ENCODE peak calls at places on chromosomes 3 and 15, in four cellular contexts. P, X, O and Y are unnamed samples.

GRCh38 chr15:89077750-89078149 is 10.5 kb upstream of the ABHD2 start:
- DNase-seq in P (no peak), X (no peak), O (no peak), Y (no peak)

GRCh38 chr15:30985081-30985531 is 6.3 kb downstream of the MTMR10 start:
- DNase-seq in P (peak), X (no peak), O (no peak), Y (no peak)

GRCh38 chr15:48250640-48251076 is 44.6 kb downstream of the SLC12A1 start:
- DNase-seq in P (peak), X (no peak), O (peak), Y (no peak)

GRCh38 chr3:32492684-32493436 is 9.8 kb downstream of the CMTM6 start:
- DNase-seq in P (no peak), X (no peak), O (no peak), Y (no peak)

GRCh38 chr3:112931737-112932521 is 43.0 kb downstream of the CD200R1 start:
- DNase-seq in P (no peak), X (no peak), O (no peak), Y (no peak)

GRCh38 chr3:127452321-127452821 is 138.2 kb downstream of the TPRA1 start:
- DNase-seq in P (no peak), X (no peak), O (no peak), Y (no peak)

GRCh38 chr15:31383150-31383549 is 56.5 kb downstream of the KLF13 start:
- DNase-seq in P (no peak), X (no peak), O (no peak), Y (no peak)

GRCh38 chr15:77528290-77528967 is 104.3 kb downstream of the LINGO1 start:
- DNase-seq in P (peak), X (no peak), O (no peak), Y (no peak)

GRCh38 chr15:68833734-68834334 is 13.1 kb upstream of the ANP32A start:
- DNase-seq in P (no peak), X (no peak), O (no peak), Y (no peak)

GRCh38 chr3:119630562-119631329 is 29.6 kb downstream of the POPDC2 start:
- DNase-seq in P (no peak), X (no peak), O (no peak), Y (no peak)

GRCh38 chr3:186260726-186261125 is 101.3 kb downstream of the DGKG start:
- DNase-seq in P (no peak), X (no peak), O (no peak), Y (no peak)

GRCh38 chr3:181629701-181630100 is 82.0 kb upstream of the SOX2 start:
- DNase-seq in P (no peak), X (no peak), O (no peak), Y (no peak)

GRCh38 chr3:16031434-16031833 is 143.0 kb upstream of the GALNT15 start:
- DNase-seq in P (no peak), X (no peak), O (no peak), Y (no peak)

GRCh38 chr3:170780955-170781354 is 89.0 kb downstream of the RPL22L1 start:
- DNase-seq in P (no peak), X (no peak), O (no peak), Y (no peak)

GRCh38 chr3:60101628-60102027 is 1051.8 kb upstream of the CFAP20DC start:
- DNase-seq in P (peak), X (no peak), O (no peak), Y (no peak)

GRCh38 chr3:63309780-63310179 is 31.7 kb downstream of the SYNPR start:
- DNase-seq in P (no peak), X (no peak), O (no peak), Y (no peak)

GRCh38 chr15:66923438-66923881 is 141.9 kb upstream of the SMAD3 start:
- DNase-seq in P (no peak), X (no peak), O (no peak), Y (no peak)

GRCh38 chr3:32487781-32488526 is 14.7 kb downstream of the CMTM6 start:
- DNase-seq in P (no peak), X (no peak), O (no peak), Y (no peak)

GRCh38 chr3:55486857-55487375 is at the start of gene WNT5A:
- DNase-seq in P (peak), X (no peak), O (no peak), Y (no peak)

GRCh38 chr3:45381168-45381852 is 7.1 kb upstream of the LARS2 start:
- DNase-seq in P (peak), X (no peak), O (no peak), Y (no peak)

GRCh38 chr15:77837649-77838025 is 204.9 kb upstream of the LINGO1 start:
- DNase-seq in P (no peak), X (no peak), O (no peak), Y (no peak)

GRCh38 chr15:51223771-51224229 is 114.6 kb downstream of the CYP19A1 start:
- DNase-seq in P (no peak), X (no peak), O (no peak), Y (no peak)

GRCh38 chr3:182738583-182739514 is 54.5 kb upstream of the ATP11B start:
- DNase-seq in P (no peak), X (no peak), O (no peak), Y (no peak)
- H3K27ac ChIP-seq in P (no peak), X (peak), O (no peak), Y (no peak)

GRCh38 chr3:124702950-124703349 is 27.3 kb upstream of the UMPS start:
- DNase-seq in P (no peak), X (no peak), O (no peak), Y (no peak)
- H3K4me3 ChIP-seq in P (no peak), X (no peak), O (no peak), Y (no peak)

DNA sequence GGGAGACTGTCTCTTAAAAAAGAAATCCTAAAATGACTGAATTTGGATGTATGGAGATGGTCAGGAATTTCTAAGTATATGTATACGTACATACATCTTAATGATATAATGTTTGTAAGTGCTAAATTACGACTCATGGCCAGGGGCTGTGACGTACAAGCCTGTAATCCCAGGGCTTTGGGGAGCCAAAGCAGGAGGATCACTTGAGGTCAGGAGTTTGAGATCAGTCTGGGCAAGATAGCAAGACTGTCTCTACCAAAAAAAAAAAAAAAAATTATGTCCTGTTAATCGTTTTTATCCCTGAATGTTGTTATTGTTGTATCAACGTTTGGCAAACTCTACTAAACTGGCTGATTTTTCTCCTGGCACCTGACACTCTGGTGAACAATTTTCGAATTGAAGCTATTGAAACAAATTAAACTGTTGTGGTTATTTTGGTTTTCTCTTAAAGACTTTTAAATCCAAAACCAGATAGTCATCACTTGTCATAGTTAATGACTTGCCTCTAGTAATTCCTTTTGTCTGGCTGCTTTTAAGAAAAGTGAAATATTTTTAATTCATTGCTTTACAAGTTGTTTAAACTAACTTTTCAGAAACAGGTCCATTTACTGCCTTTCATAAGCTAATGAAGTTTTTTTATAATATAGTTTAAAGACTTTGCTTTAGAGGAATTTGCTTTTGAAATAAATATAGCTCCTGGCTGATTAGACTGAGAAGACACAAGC is 7.0 kb downstream of the MORF4L1 start:
- DNase-seq in P (no peak), X (no peak), O (no peak), Y (no peak)
- H3K27ac ChIP-seq in P (no peak), X (no peak), O (no peak), Y (no peak)

GRCh38 chr3:190697901-190698300 is 164.6 kb downstream of the GMNC start:
- DNase-seq in P (no peak), X (no peak), O (no peak), Y (no peak)
- H3K4me3 ChIP-seq in P (no peak), X (no peak), O (no peak), Y (no peak)

DNA sequence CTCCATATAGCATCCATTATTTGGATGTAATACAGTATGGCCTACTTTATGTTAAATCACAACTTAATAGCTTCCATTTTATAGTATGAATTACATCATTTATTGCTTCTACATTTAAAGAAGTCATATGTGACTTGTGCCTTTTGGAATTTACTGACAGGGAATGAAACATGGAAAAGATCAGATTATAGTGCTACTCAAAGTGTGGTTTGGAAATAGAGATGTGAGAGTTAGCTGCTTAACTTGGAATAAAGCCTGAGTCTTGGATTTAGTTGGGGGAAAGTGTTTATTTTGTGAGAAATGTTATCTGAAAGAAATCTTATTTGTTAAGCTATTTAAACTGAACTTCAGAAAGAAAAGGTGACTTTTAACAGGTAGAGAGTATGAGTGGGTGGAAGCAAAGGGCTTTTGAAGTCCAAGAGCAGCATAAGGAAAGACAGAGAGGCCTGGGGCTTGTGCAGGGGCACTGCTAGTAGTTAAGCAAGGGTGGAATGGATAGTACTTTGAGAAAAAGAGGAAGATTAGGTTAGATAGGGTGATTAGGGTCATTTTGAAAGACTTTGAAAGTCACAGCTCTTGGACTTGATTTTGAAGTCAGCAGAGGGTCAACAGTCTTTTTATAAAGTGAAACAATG is 60.5 kb downstream of the SLMAP start:
- DNase-seq in P (no peak), X (no peak), O (no peak), Y (no peak)
- H3K27ac ChIP-seq in P (no peak), X (no peak), O (no peak), Y (no peak)

DNA sequence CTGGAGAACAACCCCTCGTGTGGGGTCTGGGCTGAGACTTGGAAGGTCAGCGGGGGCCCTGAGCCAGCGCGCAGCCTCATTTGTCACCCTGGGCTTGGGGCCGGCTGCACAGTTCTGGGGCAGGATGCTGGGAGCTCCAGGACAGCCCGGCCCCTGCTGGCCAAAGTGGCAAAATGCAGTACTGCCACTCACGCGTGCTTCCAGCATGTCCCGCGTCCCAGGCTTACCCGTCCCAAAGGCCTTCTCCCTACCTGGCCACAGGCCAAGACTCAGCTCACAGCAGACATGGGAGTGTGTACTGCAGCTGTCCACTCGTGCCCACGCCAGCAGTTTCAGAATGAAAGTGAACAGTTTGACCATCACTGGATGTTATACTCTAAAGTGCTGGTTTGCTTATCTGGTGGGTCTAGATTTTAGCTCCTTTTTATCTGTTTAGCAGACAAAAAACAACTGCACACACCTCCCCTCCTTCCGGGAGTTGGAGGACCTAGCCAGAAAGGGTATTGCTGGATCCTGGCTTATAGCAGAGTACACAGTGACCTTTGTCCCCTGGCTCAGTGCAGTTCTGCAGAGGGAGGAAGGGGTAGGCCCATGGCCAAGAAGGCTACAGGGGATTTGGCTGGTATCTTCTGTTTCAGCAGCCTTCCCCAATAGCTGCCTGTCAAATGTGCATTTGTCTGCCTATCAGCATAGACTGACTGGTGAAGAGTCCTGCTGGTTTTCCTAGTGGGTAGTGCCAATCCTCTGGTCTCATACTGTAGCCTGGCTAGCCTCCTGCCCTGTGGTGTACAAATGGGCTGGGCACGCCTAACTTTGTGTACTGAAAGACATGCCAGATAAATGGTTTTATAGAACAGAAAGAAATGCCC is 23.2 kb upstream of the IP6K2 start:
- DNase-seq in P (peak), X (peak), O (no peak), Y (peak)
- H3K4me3 ChIP-seq in P (peak), X (no peak), O (no peak), Y (no peak)

GRCh38 chr3:194339356-194339755 is 11.8 kb downstream of the CPN2 start:
- DNase-seq in P (no peak), X (no peak), O (no peak), Y (no peak)
- H3K27ac ChIP-seq in P (no peak), X (no peak), O (no peak), Y (no peak)

GRCh38 chr15:34128898-34129297 is 27.0 kb downstream of the PGBD4 start:
- DNase-seq in P (no peak), X (no peak), O (no peak), Y (no peak)
- H3K4me3 ChIP-seq in P (no peak), X (no peak), O (no peak), Y (no peak)

GRCh38 chr3:141440942-141441341 is 45.9 kb upstream of the RASA2 start:
- DNase-seq in P (no peak), X (no peak), O (no peak), Y (no peak)
- H3K27ac ChIP-seq in P (peak), X (no peak), O (peak), Y (peak)

GRCh38 chr15:100464895-100465294 is 63.9 kb downstream of the CERS3 start:
- DNase-seq in P (no peak), X (no peak), O (no peak), Y (no peak)

GRCh38 chr15:100468265-100468664 is 60.5 kb downstream of the CERS3 start:
- DNase-seq in P (peak), X (peak), O (no peak), Y (no peak)

GRCh38 chr15:100463515-100463914 is 65.2 kb downstream of the CERS3 start:
- DNase-seq in P (no peak), X (no peak), O (no peak), Y (no peak)

GRCh38 chr15:100464256-100464655 is 64.5 kb downstream of the CERS3 start:
- DNase-seq in P (no peak), X (no peak), O (no peak), Y (no peak)

GRCh38 chr15:100466073-100466472 is 62.7 kb downstream of the CERS3 start:
- DNase-seq in P (no peak), X (no peak), O (no peak), Y (no peak)
- H3K4me3 ChIP-seq in P (no peak), X (no peak), O (no peak), Y (no peak)